ENCODE peak calls at places on chromosome 3, in four cellular contexts. A is GM12878, N is AG08395, L is LHCN-M2. H is an unnamed sample.

GRCh38 chr3:64740232-64740631 is 52.4 kb upstream of the ADAMTS9 start:
- DNase-seq in N (peak), L (peak), A (no peak), H (no peak)

GRCh38 chr3:105780114-105780513 is 88.7 kb downstream of the CBLB start:
- DNase-seq in L (peak), A (no peak), N (peak), H (no peak)

GRCh38 chr3:85697156-85697555 is 738.4 kb downstream of the CADM2 start:
- DNase-seq in N (no peak), A (no peak), L (no peak), H (no peak)

GRCh38 chr3:50336452-50337174 is 4.0 kb downstream of the RASSF1 start:
- DNase-seq in L (peak), N (peak), A (no peak), H (peak)

GRCh38 chr3:15272431-15273196 is 59.8 kb downstream of the SH3BP5 start:
- DNase-seq in N (no peak), L (no peak), A (no peak), H (no peak)

GRCh38 chr3:87733671-87734367 is 325.0 kb downstream of the CGGBP1 start:
- DNase-seq in N (no peak), A (no peak), L (no peak), H (no peak)

GRCh38 chr3:58880182-58880581 is 169.6 kb downstream of the CFAP20DC start:
- DNase-seq in N (no peak), A (no peak), L (peak), H (peak)

GRCh38 chr3:108090066-108090700 is 648 bp downstream of the CD47 start:
- DNase-seq in N (peak), A (no peak), L (no peak), H (no peak)

GRCh38 chr3:182364723-182365650 is 428.3 kb upstream of the ATP11B start:
- DNase-seq in L (peak), N (no peak), A (no peak), H (no peak)

GRCh38 chr3:106421928-106422327 is 553.1 kb upstream of the CBLB start:
- DNase-seq in A (no peak), N (no peak), L (no peak), H (peak)

GRCh38 chr3:38616111-38616510 is 33.4 kb downstream of the SCN5A start:
- DNase-seq in N (no peak), L (no peak), A (no peak), H (no peak)

GRCh38 chr3:108219336-108219735 is 2.9 kb downstream of the IFT57 start:
- DNase-seq in L (no peak), N (no peak), A (no peak), H (no peak)

GRCh38 chr3:71130516-71131384 is 452.8 kb downstream of the FOXP1 start:
- DNase-seq in N (peak), A (no peak), L (peak), H (peak)

GRCh38 chr3:2921903-2922302 is 188.3 kb downstream of the IL5RA start:
- DNase-seq in N (no peak), A (peak), L (no peak), H (no peak)

GRCh38 chr3:52227766-52228165 is 2.3 kb upstream of the TLR9 start:
- DNase-seq in A (no peak), L (no peak), N (no peak), H (no peak)

GRCh38 chr3:157807286-157807685 is 298.9 kb downstream of the SHOX2 start:
- DNase-seq in A (no peak), N (peak), L (peak), H (no peak)

GRCh38 chr3:79012946-79013362 is 754.8 kb downstream of the ROBO1 start:
- DNase-seq in L (no peak), A (no peak), N (no peak), H (no peak)

GRCh38 chr3:185151959-185152432 is 864 bp downstream of the C3orf70 start:
- DNase-seq in A (no peak), N (no peak), L (peak), H (no peak)

GRCh38 chr3:25424238-25425013 is 3.6 kb upstream of the RARB start:
- DNase-seq in L (peak), N (peak), A (no peak), H (no peak)

H was measured in HFFc6.